ENCODE peak calls at places on chromosomes 1 and 21, in seven cellular contexts. One of them, this sample, is unnamed.

GRCh38 chr1:200925821-200926220 is 31.1 kb downstream of the INAVA start:
- DNase-seq in suprapubic skin: no peak
- DNase-seq in RWPE2: no peak
- DNase-seq in WERI-Rb-1: no peak
- DNase-seq in neural progenitor cell: no peak
- DNase-seq in colonic mucosa: no peak
- DNase-seq in IMR-90: peak
- DNase-seq in this sample: no peak

GRCh38 chr1:110617116-110617515 is 11.0 kb upstream of the KCNA2 start:
- DNase-seq in WERI-Rb-1: no peak
- DNase-seq in neural progenitor cell: no peak
- DNase-seq in colonic mucosa: no peak
- DNase-seq in suprapubic skin: peak
- DNase-seq in IMR-90: no peak
- DNase-seq in RWPE2: no peak
- DNase-seq in this sample: no peak

GRCh38 chr1:75725256-75725655 is 747 bp downstream of the ACADM start:
- DNase-seq in RWPE2: no peak
- DNase-seq in IMR-90: peak
- DNase-seq in colonic mucosa: no peak
- DNase-seq in suprapubic skin: no peak
- DNase-seq in neural progenitor cell: no peak
- DNase-seq in WERI-Rb-1: no peak
- DNase-seq in this sample: no peak

GRCh38 chr1:184827600-184828368 is 73.1 kb upstream of the EDEM3 start:
- DNase-seq in neural progenitor cell: no peak
- DNase-seq in RWPE2: no peak
- DNase-seq in colonic mucosa: no peak
- DNase-seq in IMR-90: peak
- DNase-seq in suprapubic skin: no peak
- DNase-seq in WERI-Rb-1: no peak
- DNase-seq in this sample: no peak

GRCh38 chr21:27480841-27481261 is 514.0 kb upstream of the ADAMTS5 start:
- DNase-seq in WERI-Rb-1: no peak
- DNase-seq in neural progenitor cell: no peak
- DNase-seq in suprapubic skin: no peak
- DNase-seq in IMR-90: peak
- DNase-seq in RWPE2: no peak
- DNase-seq in colonic mucosa: no peak
- DNase-seq in this sample: no peak

GRCh38 chr1:88800382-88801051 is 90.8 kb downstream of the GTF2B start:
- DNase-seq in RWPE2: no peak
- DNase-seq in IMR-90: peak
- DNase-seq in neural progenitor cell: peak
- DNase-seq in suprapubic skin: no peak
- DNase-seq in colonic mucosa: peak
- DNase-seq in WERI-Rb-1: peak
- DNase-seq in this sample: no peak

GRCh38 chr1:184974086-184974836 is at the start of gene NIBAN1:
- DNase-seq in neural progenitor cell: peak
- DNase-seq in WERI-Rb-1: peak
- DNase-seq in RWPE2: no peak
- DNase-seq in suprapubic skin: peak
- DNase-seq in colonic mucosa: peak
- DNase-seq in IMR-90: peak
- DNase-seq in this sample: no peak

GRCh38 chr1:28451011-28451410 is 54.8 kb upstream of the RCC1 start:
- DNase-seq in IMR-90: no peak
- DNase-seq in colonic mucosa: no peak
- DNase-seq in RWPE2: no peak
- DNase-seq in WERI-Rb-1: no peak
- DNase-seq in suprapubic skin: no peak
- DNase-seq in neural progenitor cell: no peak
- DNase-seq in this sample: peak

GRCh38 chr1:12052008-12052573 is 11.0 kb upstream of the TNFRSF8 start:
- DNase-seq in suprapubic skin: no peak
- DNase-seq in WERI-Rb-1: no peak
- DNase-seq in colonic mucosa: peak
- DNase-seq in IMR-90: peak
- DNase-seq in neural progenitor cell: no peak
- DNase-seq in RWPE2: no peak
- DNase-seq in this sample: no peak

GRCh38 chr1:20124451-20125057 is 5.2 kb upstream of the PLA2G2D start:
- DNase-seq in suprapubic skin: peak
- DNase-seq in WERI-Rb-1: no peak
- DNase-seq in IMR-90: peak
- DNase-seq in colonic mucosa: peak
- DNase-seq in RWPE2: no peak
- DNase-seq in neural progenitor cell: no peak
- DNase-seq in this sample: no peak

GRCh38 chr1:94156226-94156625 is 35.3 kb upstream of the ABCA4 start:
- DNase-seq in IMR-90: peak
- DNase-seq in suprapubic skin: no peak
- DNase-seq in colonic mucosa: no peak
- DNase-seq in neural progenitor cell: no peak
- DNase-seq in RWPE2: no peak
- DNase-seq in WERI-Rb-1: no peak
- DNase-seq in this sample: no peak

GRCh38 chr1:2041887-2042286 is 8.3 kb upstream of the PRKCZ start:
- DNase-seq in neural progenitor cell: no peak
- DNase-seq in WERI-Rb-1: no peak
- DNase-seq in suprapubic skin: no peak
- DNase-seq in IMR-90: no peak
- DNase-seq in RWPE2: no peak
- DNase-seq in colonic mucosa: no peak
- DNase-seq in this sample: no peak

GRCh38 chr1:2038229-2038628 is 12.0 kb upstream of the PRKCZ start:
- DNase-seq in neural progenitor cell: no peak
- DNase-seq in IMR-90: no peak
- DNase-seq in WERI-Rb-1: no peak
- DNase-seq in suprapubic skin: no peak
- DNase-seq in colonic mucosa: no peak
- DNase-seq in RWPE2: no peak
- DNase-seq in this sample: no peak

GRCh38 chr1:2041305-2041704 is 8.9 kb upstream of the PRKCZ start:
- DNase-seq in WERI-Rb-1: no peak
- DNase-seq in RWPE2: no peak
- DNase-seq in neural progenitor cell: no peak
- DNase-seq in IMR-90: no peak
- DNase-seq in colonic mucosa: no peak
- DNase-seq in suprapubic skin: no peak
- DNase-seq in this sample: no peak

GRCh38 chr1:2037314-2037979 is 12.8 kb upstream of the PRKCZ start:
- DNase-seq in colonic mucosa: no peak
- DNase-seq in neural progenitor cell: no peak
- DNase-seq in IMR-90: no peak
- DNase-seq in WERI-Rb-1: no peak
- DNase-seq in RWPE2: no peak
- DNase-seq in suprapubic skin: no peak
- DNase-seq in this sample: no peak

DNA sequence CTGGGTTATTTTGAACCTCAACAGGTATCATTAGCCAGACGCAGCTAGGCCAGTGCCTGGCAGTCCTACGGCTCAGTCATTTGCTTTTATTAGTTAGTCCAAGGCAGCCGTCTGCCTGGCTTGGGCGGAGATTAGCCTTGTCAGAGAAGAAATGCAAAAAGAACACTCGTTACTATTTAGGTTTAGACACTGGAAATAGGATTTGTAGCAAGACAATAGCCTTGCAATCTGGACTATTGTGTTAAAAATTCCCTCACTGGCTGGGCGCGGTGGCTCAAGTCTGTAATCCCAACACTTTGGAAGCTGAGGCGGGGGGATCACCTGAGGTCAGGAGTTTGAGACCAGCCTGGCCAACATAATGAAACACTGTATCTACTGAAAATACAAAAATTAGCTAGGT is 11.0 kb upstream of the PRKCZ start:
- DNase-seq in colonic mucosa: no peak
- DNase-seq in WERI-Rb-1: peak
- DNase-seq in RWPE2: no peak
- DNase-seq in IMR-90: no peak
- DNase-seq in suprapubic skin: no peak
- DNase-seq in neural progenitor cell: peak
- DNase-seq in this sample: no peak
- H3K27ac ChIP-seq in colonic mucosa: no peak
- H3K27ac ChIP-seq in WERI-Rb-1: no peak
- H3K27ac ChIP-seq in RWPE2: no peak
- H3K27ac ChIP-seq in IMR-90: no peak
- H3K27ac ChIP-seq in suprapubic skin: no peak
- H3K27ac ChIP-seq in neural progenitor cell: no peak
- H3K27ac ChIP-seq in this sample: no peak

GRCh38 chr1:100614570-100614969 is 76.6 kb downstream of the GPR88 start:
- DNase-seq in RWPE2: no peak
- DNase-seq in suprapubic skin: no peak
- DNase-seq in neural progenitor cell: no peak
- DNase-seq in colonic mucosa: no peak
- DNase-seq in IMR-90: no peak
- DNase-seq in WERI-Rb-1: no peak
- DNase-seq in this sample: no peak
- H3K27ac ChIP-seq in RWPE2: no peak
- H3K27ac ChIP-seq in suprapubic skin: no peak
- H3K27ac ChIP-seq in neural progenitor cell: no peak
- H3K27ac ChIP-seq in colonic mucosa: no peak
- H3K27ac ChIP-seq in IMR-90: no peak
- H3K27ac ChIP-seq in WERI-Rb-1: no peak
- H3K27ac ChIP-seq in this sample: no peak

GRCh38 chr1:6419803-6420593 is at the start of gene HES2:
- DNase-seq in IMR-90: no peak
- DNase-seq in RWPE2: no peak
- DNase-seq in colonic mucosa: peak
- DNase-seq in WERI-Rb-1: no peak
- DNase-seq in suprapubic skin: no peak
- DNase-seq in neural progenitor cell: peak
- DNase-seq in this sample: no peak
- H3K27ac ChIP-seq in IMR-90: no peak
- H3K27ac ChIP-seq in RWPE2: no peak
- H3K27ac ChIP-seq in colonic mucosa: peak
- H3K27ac ChIP-seq in WERI-Rb-1: no peak
- H3K27ac ChIP-seq in suprapubic skin: peak
- H3K27ac ChIP-seq in neural progenitor cell: no peak
- H3K27ac ChIP-seq in this sample: no peak

DNA sequence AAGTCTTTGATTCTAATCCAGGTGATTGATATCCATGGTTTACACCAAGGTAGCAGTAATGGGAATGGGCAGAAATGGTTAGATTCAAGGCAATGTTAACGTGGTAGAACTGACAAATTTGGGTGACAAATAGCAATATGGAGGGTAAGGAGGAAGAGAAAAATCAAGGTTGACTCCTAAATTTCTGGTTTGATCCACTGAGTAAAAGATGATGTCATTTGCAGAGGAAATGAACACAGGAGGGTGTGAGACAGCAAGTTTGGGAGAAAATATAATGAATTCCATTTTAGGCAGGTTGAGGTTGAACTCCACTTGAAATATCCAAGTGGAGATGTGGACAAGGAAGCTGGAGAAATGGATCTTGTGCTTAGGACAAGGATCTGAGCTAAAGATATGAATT is 170.9 kb upstream of the CAMK1G start:
- DNase-seq in WERI-Rb-1: no peak
- DNase-seq in RWPE2: no peak
- DNase-seq in colonic mucosa: no peak
- DNase-seq in neural progenitor cell: no peak
- DNase-seq in IMR-90: no peak
- DNase-seq in suprapubic skin: no peak
- DNase-seq in this sample: no peak
- H3K27ac ChIP-seq in WERI-Rb-1: no peak
- H3K27ac ChIP-seq in RWPE2: peak
- H3K27ac ChIP-seq in colonic mucosa: no peak
- H3K27ac ChIP-seq in neural progenitor cell: no peak
- H3K27ac ChIP-seq in IMR-90: no peak
- H3K27ac ChIP-seq in suprapubic skin: peak
- H3K27ac ChIP-seq in this sample: peak

DNA sequence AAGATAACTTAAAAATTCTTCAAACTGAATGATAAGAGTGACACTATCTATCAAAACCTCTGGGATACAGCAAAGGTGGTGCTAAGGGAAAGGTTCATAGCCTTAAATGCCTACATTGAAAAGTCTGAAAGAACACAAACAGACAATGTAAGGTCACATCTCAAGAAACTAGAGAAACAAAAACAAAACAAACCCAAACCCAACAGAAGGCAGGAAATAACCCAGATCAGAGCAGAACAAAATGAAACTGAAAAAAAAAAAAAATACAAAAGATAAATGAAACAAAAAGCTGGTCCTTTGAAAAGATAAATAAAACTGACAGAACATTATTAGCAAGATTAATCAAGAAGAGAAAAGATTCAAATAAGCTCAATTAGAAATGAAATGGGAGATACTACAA is 6.8 kb downstream of the ODF2L start:
- DNase-seq in colonic mucosa: no peak
- DNase-seq in neural progenitor cell: no peak
- DNase-seq in suprapubic skin: no peak
- DNase-seq in RWPE2: no peak
- DNase-seq in WERI-Rb-1: no peak
- DNase-seq in IMR-90: no peak
- DNase-seq in this sample: no peak
- H3K27ac ChIP-seq in colonic mucosa: peak
- H3K27ac ChIP-seq in neural progenitor cell: no peak
- H3K27ac ChIP-seq in suprapubic skin: no peak
- H3K27ac ChIP-seq in RWPE2: no peak
- H3K27ac ChIP-seq in WERI-Rb-1: no peak
- H3K27ac ChIP-seq in IMR-90: no peak
- H3K27ac ChIP-seq in this sample: no peak

DNA sequence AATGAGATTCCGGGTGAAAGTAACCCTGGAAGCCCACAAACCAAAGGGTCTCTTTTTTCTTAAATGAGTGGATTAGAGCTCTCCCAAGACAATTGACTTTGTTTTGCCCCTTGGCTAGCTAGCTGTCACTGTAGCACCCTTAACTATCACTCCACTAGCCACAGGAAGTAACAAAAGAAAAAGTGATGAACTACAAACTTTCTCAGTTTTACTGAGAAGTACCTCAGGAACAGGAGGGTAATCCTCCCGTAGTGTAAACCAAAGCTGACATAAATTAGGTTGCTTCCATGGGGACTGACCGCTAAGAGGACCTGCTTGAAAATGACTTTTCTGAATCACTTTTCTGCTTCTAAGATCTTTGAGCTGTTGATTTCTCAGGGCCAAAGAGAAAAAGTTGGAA is 240.1 kb downstream of the BARHL2 start:
- DNase-seq in suprapubic skin: no peak
- DNase-seq in WERI-Rb-1: no peak
- DNase-seq in RWPE2: no peak
- DNase-seq in neural progenitor cell: peak
- DNase-seq in colonic mucosa: no peak
- DNase-seq in IMR-90: no peak
- DNase-seq in this sample: no peak
- H3K27ac ChIP-seq in suprapubic skin: no peak
- H3K27ac ChIP-seq in WERI-Rb-1: no peak
- H3K27ac ChIP-seq in RWPE2: no peak
- H3K27ac ChIP-seq in neural progenitor cell: no peak
- H3K27ac ChIP-seq in colonic mucosa: no peak
- H3K27ac ChIP-seq in IMR-90: no peak
- H3K27ac ChIP-seq in this sample: no peak

DNA sequence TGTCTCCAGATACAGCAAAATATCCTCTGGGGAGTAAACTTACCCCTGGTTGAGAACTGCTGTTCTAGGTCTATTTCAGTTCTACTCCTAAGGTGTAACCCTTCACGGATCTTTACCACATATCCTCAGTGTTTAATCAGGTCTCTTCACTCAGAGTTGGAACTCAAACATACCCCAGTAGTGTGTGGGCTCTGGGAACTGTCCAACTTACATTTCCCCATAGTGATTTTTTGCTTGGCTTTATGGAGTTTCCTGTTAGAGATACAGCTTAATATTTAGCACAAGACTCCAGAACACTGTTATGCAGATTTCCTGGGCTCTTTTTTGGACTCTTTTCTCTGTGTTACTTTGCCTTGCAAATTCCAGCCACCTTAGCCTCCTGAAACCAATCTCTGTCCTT is 26.7 kb upstream of the LIN9 start:
- DNase-seq in IMR-90: no peak
- DNase-seq in colonic mucosa: no peak
- DNase-seq in suprapubic skin: no peak
- DNase-seq in RWPE2: no peak
- DNase-seq in WERI-Rb-1: no peak
- DNase-seq in neural progenitor cell: no peak
- DNase-seq in this sample: no peak
- H3K27ac ChIP-seq in IMR-90: no peak
- H3K27ac ChIP-seq in colonic mucosa: no peak
- H3K27ac ChIP-seq in suprapubic skin: no peak
- H3K27ac ChIP-seq in RWPE2: no peak
- H3K27ac ChIP-seq in WERI-Rb-1: no peak
- H3K27ac ChIP-seq in neural progenitor cell: no peak
- H3K27ac ChIP-seq in this sample: no peak